ENCODE peak calls at places on chromosomes 16 and 17, in eight cellular contexts. G, V, F, O, S, P, E and A are unnamed samples.

GRCh38 chr17:77148959-77149510 is 8.3 kb downstream of the SEC14L1 start:
- DNase-seq in G (no peak), V (no peak), F (no peak), O (no peak), S (no peak), P (no peak), E (no peak), A (no peak)

GRCh38 chr17:81135503-81136283 is 29.6 kb upstream of the PVALEF start:
- DNase-seq in G (no peak), V (no peak), F (no peak), O (no peak), S (no peak), P (peak; percentile 50), E (no peak), A (peak; percentile 66)

GRCh38 chr16:89690392-89690901 is 4.0 kb downstream of the CDK10 start:
- DNase-seq in G (no peak), V (no peak), F (no peak), O (no peak), S (no peak), P (no peak), E (no peak), A (no peak)

GRCh38 chr17:49443862-49444261 is 29.2 kb upstream of the PHB1 start:
- DNase-seq in G (no peak), V (no peak), F (no peak), O (no peak), S (no peak), P (no peak), E (no peak), A (no peak)

GRCh38 chr17:8696456-8696855 is 48.2 kb downstream of the CCDC42 start:
- DNase-seq in G (no peak), V (no peak), F (no peak), O (no peak), S (no peak), P (no peak), E (no peak), A (no peak)

GRCh38 chr17:42107597-42108576 is 4.6 kb downstream of the DHX58 start:
- DNase-seq in G (peak; percentile 99), V (peak; percentile 81), F (peak; percentile 89), O (peak; percentile 87), S (no peak), P (peak; percentile 42), E (peak; percentile 87), A (peak; percentile 88)

GRCh38 chr16:56625943-56626654 is 518 bp downstream of the MT1E start:
- DNase-seq in G (no peak), V (no peak), F (no peak), O (no peak), S (peak; percentile 44), P (no peak), E (no peak), A (no peak)

GRCh38 chr16:89120921-89121351 is 27.3 kb downstream of the ACSF3 start:
- DNase-seq in G (no peak), V (no peak), F (no peak), O (no peak), S (no peak), P (no peak), E (no peak), A (no peak)

GRCh38 chr17:45019177-45019711 is 32.2 kb downstream of the DCAKD start:
- DNase-seq in G (peak; percentile 68), V (no peak), F (no peak), O (peak; percentile 17), S (no peak), P (no peak), E (peak; percentile 52), A (peak; percentile 32)

GRCh38 chr17:43011728-43012472 is 5.3 kb downstream of the IFI35 start:
- DNase-seq in G (no peak), V (no peak), F (no peak), O (no peak), S (no peak), P (no peak), E (no peak), A (no peak)

GRCh38 chr16:83831451-83831987 is 23.7 kb downstream of the HSBP1 start:
- DNase-seq in G (no peak), V (no peak), F (no peak), O (no peak), S (no peak), P (no peak), E (no peak), A (no peak)

GRCh38 chr17:81453049-81453448 is 57.8 kb downstream of the BAHCC1 start:
- DNase-seq in G (no peak), V (no peak), F (peak; percentile 52), O (no peak), S (no peak), P (no peak), E (no peak), A (no peak)

GRCh38 chr16:82924075-82924854 is 297.5 kb downstream of the CDH13 start:
- DNase-seq in G (no peak), V (no peak), F (no peak), O (peak; percentile 23), S (no peak), P (no peak), E (no peak), A (no peak)

GRCh38 chr16:79762217-79762616 is 161.7 kb upstream of the MAF start:
- DNase-seq in G (no peak), V (no peak), F (no peak), O (no peak), S (no peak), P (no peak), E (no peak), A (no peak)

GRCh38 chr17:79627184-79627765 is 16.4 kb upstream of the RBFOX3 start:
- DNase-seq in G (no peak), V (no peak), F (no peak), O (no peak), S (no peak), P (no peak), E (no peak), A (no peak)